ENCODE peak calls at places on chromosome 13, in six cellular contexts. K is left ventricle myocardium inferior, L is cardiac muscle cell, I is heart left ventricle, R is tibial nerve, V is psoas muscle. M is an unnamed sample. For H3K4me1, the result is how much of the 10 kb centered on the place peaks cover.

GRCh38 chr13:23618341-23618740 is 48.1 kb downstream of the TNFRSF19 start:
- DNase-seq in V (no peak), R (no peak), L (no peak), K (no peak), I (no peak), M (no peak)

GRCh38 chr13:22252281-22252830 is 581.5 kb downstream of the FGF9 start:
- DNase-seq in R (no peak), V (no peak), I (no peak), L (no peak), K (no peak), M (no peak)

GRCh38 chr13:85631801-85632200 is 167.4 kb downstream of the SLITRK6 start:
- DNase-seq in L (no peak), K (no peak), V (no peak), I (no peak), R (no peak), M (no peak)

GRCh38 chr13:112712451-112712881 is 22.6 kb downstream of the ATP11A start:
- DNase-seq in L (no peak), I (peak), R (no peak), V (no peak), K (no peak), M (no peak)

GRCh38 chr13:112810608-112811007 is 120.8 kb downstream of the ATP11A start:
- DNase-seq in K (no peak), V (no peak), L (no peak), I (no peak), R (no peak), M (no peak)

GRCh38 chr13:76965759-76966421 is 17.6 kb downstream of the ACOD1 start:
- DNase-seq in L (no peak), K (peak), I (peak), R (peak), V (peak), M (peak)

GRCh38 chr13:76745246-76746200 is 140.7 kb downstream of the KCTD12 start:
- DNase-seq in I (no peak), L (no peak), K (no peak), V (no peak), R (no peak), M (no peak)

GRCh38 chr13:77176350-77176749 is 149.4 kb upstream of the FBXL3 start:
- DNase-seq in V (no peak), K (no peak), R (no peak), L (no peak), I (no peak), M (no peak)

GRCh38 chr13:95968906-95969305 is 84.3 kb downstream of the UGGT2 start:
- DNase-seq in L (no peak), R (no peak), K (no peak), V (no peak), I (no peak), M (no peak)

GRCh38 chr13:20451397-20451796 is 74.3 kb downstream of the CRYL1 start:
- DNase-seq in I (no peak), R (no peak), V (no peak), L (no peak), K (no peak), M (no peak)

GRCh38 chr13:24301434-24301833 is 7.9 kb upstream of the C1QTNF9 start:
- DNase-seq in R (no peak), K (no peak), L (no peak), I (no peak), V (no peak), M (no peak)

GRCh38 chr13:21717817-21718216 is 46.9 kb downstream of the FGF9 start:
- DNase-seq in V (no peak), I (no peak), L (no peak), R (no peak), K (no peak), M (no peak)

GRCh38 chr13:31951215-31951678 is 80.3 kb upstream of the FRY start:
- DNase-seq in L (peak), K (peak), I (peak), R (peak), V (peak), M (peak)

GRCh38 chr13:93146584-93147292 is 79.9 kb upstream of the GPC6 start:
- DNase-seq in V (no peak), K (no peak), L (no peak), R (no peak), I (no peak), M (no peak)

GRCh38 chr13:34657716-34658115 is 284.4 kb upstream of the NBEA start:
- DNase-seq in K (no peak), V (no peak), R (no peak), L (no peak), I (no peak), M (no peak)

GRCh38 chr13:110771194-110771593 is 57.7 kb downstream of the ING1 start:
- DNase-seq in K (no peak), V (no peak), I (no peak), L (no peak), R (no peak), M (peak)

GRCh38 chr13:29081036-29081435 is 260.9 kb downstream of the MTUS2 start:
- DNase-seq in L (no peak), V (no peak), R (no peak), K (no peak), I (no peak), M (no peak)

GRCh38 chr13:97018029-97018819 is 23.9 kb upstream of the OXGR1 start:
- DNase-seq in V (no peak), R (no peak), L (peak), I (no peak), K (no peak), M (peak)

GRCh38 chr13:109671919-109672318 is 114.5 kb downstream of the IRS2 start:
- DNase-seq in R (no peak), K (no peak), I (no peak), V (no peak), L (no peak), M (no peak)

GRCh38 chr13:29497137-29497654 is 98.3 kb downstream of the SLC7A1 start:
- DNase-seq in R (peak), V (no peak), K (peak), I (peak), L (peak), M (peak)

GRCh38 chr13:61664821-61665705 is 249.4 kb upstream of the PCDH20 start:
- DNase-seq in K (no peak), I (no peak), L (no peak), R (no peak), V (no peak), M (peak)

GRCh38 chr13:39493966-39494365 is 109.0 kb downstream of the LHFPL6 start:
- DNase-seq in K (no peak), V (no peak), I (no peak), R (no peak), L (no peak), M (no peak)

GRCh38 chr13:107678075-107678689 is 537.2 kb downstream of the LIG4 start:
- DNase-seq in R (no peak), K (no peak), L (peak), I (no peak), V (no peak), M (no peak)

GRCh38 chr13:47990920-47991466 is 10.1 kb downstream of the SUCLA2 start:
- DNase-seq in L (no peak), K (no peak), I (no peak), V (no peak), R (no peak), M (no peak)

GRCh38 chr13:50123862-50124535 is 108.8 kb downstream of the KCNRG start:
- DNase-seq in I (peak), V (peak), R (peak), L (peak), K (no peak), M (peak)

GRCh38 chr13:104206450-104207044 is 1140.3 kb upstream of the SLC10A2 start:
- DNase-seq in I (no peak), L (no peak), V (no peak), K (no peak), R (no peak), M (no peak)

DNA sequence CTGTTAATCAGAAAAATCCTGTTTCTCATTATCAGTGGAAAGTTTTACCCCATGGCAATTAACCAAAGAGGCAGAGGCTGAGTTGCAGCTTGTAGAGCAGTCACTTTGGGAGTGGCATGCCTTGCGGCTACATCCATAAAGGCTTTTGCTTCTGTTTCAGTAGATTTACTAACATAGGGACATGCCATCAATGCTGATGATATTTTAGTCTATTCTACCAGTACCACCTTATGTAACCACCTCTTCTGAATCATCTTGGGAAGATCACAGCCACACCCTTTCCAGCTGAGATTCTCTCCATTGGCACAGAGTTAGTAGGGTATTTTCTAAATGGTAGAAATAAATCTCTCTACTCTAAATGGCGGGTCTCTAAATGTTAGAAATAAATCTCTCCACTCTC is 37.5 kb downstream of the POSTN start:
- DNase-seq in R (no peak), K (no peak), V (no peak), L (no peak), I (no peak), M (no peak)
- H3K4me1 ChIP-seq in R (under half), K (under half), V (under half), L (under half), I (under half), M (under half)

GRCh38 chr13:51502206-51502651 is 49.4 kb upstream of the INTS6 start:
- DNase-seq in R (no peak), K (no peak), L (no peak), I (no peak), V (no peak), M (no peak)

GRCh38 chr13:51500687-51501086 is 47.9 kb upstream of the INTS6 start:
- DNase-seq in V (no peak), R (no peak), K (no peak), L (no peak), I (no peak), M (no peak)

GRCh38 chr13:51499841-51500240 is 47.0 kb upstream of the INTS6 start:
- DNase-seq in I (no peak), R (no peak), K (no peak), L (no peak), V (no peak), M (no peak)

GRCh38 chr13:51501096-51501495 is 48.3 kb upstream of the INTS6 start:
- DNase-seq in I (no peak), R (no peak), L (no peak), V (no peak), K (no peak), M (no peak)

DNA sequence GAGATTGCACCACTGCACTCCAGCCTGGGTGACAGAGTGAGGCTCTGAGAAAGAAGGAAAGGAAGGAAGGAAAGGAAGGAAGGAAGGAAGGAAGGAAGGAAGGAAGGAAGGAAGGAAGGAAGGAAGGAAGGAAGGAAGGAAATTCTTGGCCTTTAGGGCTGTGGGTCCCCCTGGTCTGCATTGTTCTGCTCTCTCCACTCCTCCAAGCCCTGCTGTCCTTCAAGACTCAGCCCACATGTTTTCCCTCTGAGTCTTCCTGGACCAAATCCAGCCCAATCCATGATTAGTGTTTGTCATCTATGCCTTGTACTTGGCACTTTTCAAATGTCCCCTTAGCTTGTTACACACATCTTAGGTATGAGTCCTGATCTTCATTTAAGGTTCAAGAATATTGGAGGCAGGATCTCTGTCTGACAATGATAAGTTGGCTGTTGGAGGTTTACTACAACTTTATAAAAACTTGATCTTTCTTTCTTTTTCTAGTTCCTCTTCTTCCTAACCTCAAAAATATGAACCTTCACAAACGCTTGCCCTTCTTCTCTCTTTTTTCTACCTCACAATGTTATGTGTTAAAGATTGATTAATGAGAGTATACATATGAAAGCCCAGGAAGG is 48.9 kb upstream of the INTS6 start:
- DNase-seq in V (no peak), R (no peak), K (no peak), L (no peak), I (no peak), M (no peak)
- H3K4me1 ChIP-seq in V (under half), R (under half), K (under half), L (under half), I (under half), M (under half)

DNA sequence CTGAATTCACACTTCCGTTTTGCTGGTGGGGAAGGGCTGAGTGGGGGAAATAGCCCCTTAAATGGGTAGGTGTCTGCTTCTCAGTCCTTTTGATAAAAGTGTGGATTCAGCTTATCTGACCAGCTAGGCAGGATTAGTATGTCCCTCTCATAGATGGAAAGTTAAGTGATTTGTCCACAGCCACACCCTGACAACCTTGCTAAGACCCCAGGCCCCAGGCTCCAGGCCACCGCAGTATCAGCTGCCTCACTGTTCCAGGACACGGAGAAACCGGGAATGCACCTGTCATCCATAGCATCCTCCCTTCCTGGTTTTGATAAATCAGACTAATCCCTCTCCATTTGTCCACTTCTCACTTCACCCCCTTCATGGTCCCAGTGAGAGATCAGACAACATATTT is 197.7 kb downstream of the USP12 start:
- DNase-seq in R (no peak), L (no peak), K (no peak), V (no peak), I (no peak), M (no peak)
- H3K4me1 ChIP-seq in R (under half), L (under half), K (under half), V (under half), I (under half), M (under half)

GRCh38 chr13:46179576-46180368 is 2.2 kb downstream of the LCP1 start:
- DNase-seq in K (peak), I (peak), L (no peak), V (peak), R (no peak), M (peak)
- H3K4me1 ChIP-seq in K (under half), I (half or more), L (under half), V (under half), R (under half), M (under half)

GRCh38 chr13:30870916-30871712 is 35.0 kb upstream of the MEDAG start:
- DNase-seq in R (no peak), K (no peak), V (no peak), L (no peak), I (no peak), M (no peak)
- H3K4me1 ChIP-seq in R (under half), K (under half), V (under half), L (under half), I (under half), M (under half)

DNA sequence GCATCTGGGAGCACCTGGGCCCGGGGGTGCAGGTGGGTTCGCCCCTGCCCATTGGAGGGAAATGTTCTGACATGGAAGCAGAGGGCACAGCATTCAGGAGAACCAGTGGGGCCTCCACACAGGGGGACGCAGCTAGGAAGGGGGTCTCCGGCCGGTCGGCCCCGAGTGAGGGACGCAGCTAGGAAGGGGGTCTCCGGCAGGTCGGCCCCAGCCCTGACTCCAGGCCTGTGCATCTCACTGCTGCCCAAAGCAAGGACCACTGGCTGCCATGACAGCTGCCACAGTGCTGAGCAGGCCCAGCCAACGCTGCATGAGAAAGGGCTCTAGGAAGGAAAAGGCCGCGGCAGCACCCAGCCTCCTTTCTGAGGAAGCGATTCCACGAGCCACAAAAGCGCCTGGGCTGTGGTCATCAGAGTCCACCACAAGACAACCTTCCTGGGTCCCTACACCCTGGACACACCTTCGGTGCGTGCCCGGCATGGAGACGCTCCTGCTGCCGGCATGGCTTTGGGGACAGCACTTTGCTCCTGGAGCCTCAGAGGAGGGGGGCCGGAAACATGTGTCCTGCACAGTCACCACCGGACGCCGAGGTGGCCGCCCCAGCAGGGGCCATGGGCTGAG is 9.7 kb downstream of the RASA3 start:
- DNase-seq in L (no peak), K (no peak), R (no peak), I (no peak), V (no peak), M (no peak)
- H3K4me1 ChIP-seq in L (under half), K (half or more), R (under half), I (half or more), V (half or more), M (under half)

DNA sequence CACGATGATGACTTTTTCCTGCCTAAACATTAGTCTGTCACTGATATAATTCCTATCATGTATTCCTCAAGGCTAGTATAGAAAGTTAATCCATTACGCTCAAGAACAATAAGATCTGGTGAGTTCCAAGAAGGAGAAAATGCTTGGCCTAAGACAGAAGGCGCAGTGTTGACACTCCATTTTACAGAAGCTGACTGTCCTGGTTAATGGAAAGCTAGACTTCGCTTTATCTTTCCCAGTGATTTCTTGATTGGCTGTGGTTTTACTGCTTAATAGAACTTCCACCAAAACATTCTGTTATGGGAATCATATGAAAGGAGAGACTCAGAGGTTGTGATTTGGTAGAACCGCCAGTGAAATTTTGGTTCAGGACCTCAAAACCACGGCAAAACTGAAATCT is 1.9 kb upstream of the SMAD9 start:
- DNase-seq in V (no peak), R (no peak), L (no peak), I (no peak), K (no peak), M (no peak)
- H3K4me1 ChIP-seq in V (under half), R (under half), L (under half), I (under half), K (under half), M (under half)

DNA sequence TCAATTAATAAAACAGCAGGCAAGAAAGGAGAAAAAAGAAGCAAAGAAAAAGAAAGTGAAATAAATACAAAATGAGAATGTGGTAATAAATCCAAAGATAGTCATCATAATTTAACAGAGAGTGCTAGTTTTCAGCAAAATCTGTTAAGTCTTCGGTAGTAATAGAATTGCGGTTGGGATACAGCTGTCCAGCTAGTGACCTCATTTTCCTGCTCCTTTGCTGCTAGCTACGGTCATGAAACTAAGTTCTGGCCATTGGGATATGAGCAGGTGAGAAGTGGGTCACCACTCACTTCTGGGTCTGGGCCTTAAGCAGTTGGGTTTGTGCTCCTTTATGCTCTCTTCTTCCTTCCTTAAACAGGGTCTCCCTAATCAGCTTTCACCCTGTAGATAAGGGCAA is 11.7 kb upstream of the DGKH start:
- DNase-seq in I (no peak), K (no peak), L (no peak), V (no peak), R (no peak), M (no peak)
- H3K4me1 ChIP-seq in I (under half), K (under half), L (under half), V (under half), R (under half), M (under half)

GRCh38 chr13:106626473-106626872 is 58.5 kb upstream of the ARGLU1 start:
- DNase-seq in K (no peak), L (no peak), I (no peak), R (no peak), V (no peak), M (no peak)

GRCh38 chr13:106629068-106629712 is 61.3 kb upstream of the ARGLU1 start:
- DNase-seq in L (no peak), V (no peak), I (no peak), R (no peak), K (no peak), M (no peak)

GRCh38 chr13:106623799-106624198 is 55.9 kb upstream of the ARGLU1 start:
- DNase-seq in I (no peak), L (no peak), R (no peak), K (no peak), V (no peak), M (no peak)

GRCh38 chr13:106621833-106622232 is 53.9 kb upstream of the ARGLU1 start:
- DNase-seq in K (no peak), R (no peak), I (no peak), L (no peak), V (no peak), M (no peak)

DNA sequence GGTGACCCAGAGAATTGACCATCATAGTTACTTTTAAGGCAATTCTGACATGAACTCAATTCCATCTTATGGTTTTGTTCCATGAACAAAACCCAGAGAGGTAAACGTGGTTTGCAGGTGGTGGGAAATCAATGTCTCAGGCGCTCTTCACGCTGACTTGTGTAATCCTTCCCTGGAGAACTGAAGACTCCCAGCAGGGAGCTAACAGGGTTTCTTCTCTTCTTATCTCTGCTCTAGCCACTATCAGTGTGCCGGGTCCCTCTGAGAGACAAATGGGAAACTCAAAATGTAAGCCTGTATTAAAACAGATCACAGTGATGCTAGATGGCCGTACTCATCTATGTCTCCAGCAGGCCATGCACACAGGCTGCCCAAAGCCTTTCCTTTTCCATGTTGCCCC is 57.6 kb upstream of the ARGLU1 start:
- DNase-seq in V (no peak), L (no peak), R (no peak), I (no peak), K (no peak), M (no peak)
- H3K4me1 ChIP-seq in V (under half), L (under half), R (under half), I (under half), K (under half), M (under half)

M was measured in adrenal gland.